ENCODE peak calls at places on chromosome X, in eight cellular contexts. B is GM10248, Q is Kasumi-1, F is fibroblast of the conjunctiva, X is epithelial cell of esophagus, E is PC-3, S is germinal center, Z is T-helper 2 cell. J is an unnamed sample.

GRCh38 chrX:131081772-131082755 is 23.9 kb downstream of the ARHGAP36 start:
- DNase-seq in Z (no peak), B (peak), E (no peak), Q (no peak), F (no peak), S (no peak), X (no peak), J (no peak)

GRCh38 chrX:5648941-5649568 is 579.6 kb downstream of the NLGN4X start:
- DNase-seq in B (no peak), Q (no peak), S (no peak), E (no peak), F (no peak), X (no peak), Z (no peak), J (no peak)

GRCh38 chrX:31658360-31658759 is 586.5 kb upstream of the FTHL17 start:
- DNase-seq in S (no peak), E (peak), F (peak), X (peak), Z (no peak), B (peak), Q (peak), J (no peak)

GRCh38 chrX:10160221-10160620 is 3.4 kb downstream of the CLCN4 start:
- DNase-seq in Z (no peak), E (no peak), B (no peak), F (no peak), X (no peak), S (no peak), Q (no peak), J (no peak)

GRCh38 chrX:12080265-12080664 is 58.0 kb upstream of the FRMPD4 start:
- DNase-seq in S (peak), Z (no peak), Q (peak), E (peak), X (peak), F (peak), B (peak), J (no peak)

GRCh38 chrX:54044877-54045328 is 630 bp upstream of the PHF8 start:
- DNase-seq in B (no peak), X (no peak), Q (no peak), S (no peak), E (peak), F (no peak), Z (no peak), J (no peak)

GRCh38 chrX:24468245-24468644 is 3.2 kb downstream of the PDK3 start:
- DNase-seq in X (no peak), Q (no peak), B (no peak), E (no peak), F (no peak), Z (no peak), S (no peak), J (no peak)

GRCh38 chrX:53050841-53051240 is 2.3 kb downstream of the GPR173 start:
- DNase-seq in X (no peak), B (no peak), E (no peak), F (no peak), Q (no peak), Z (no peak), S (no peak), J (no peak)

GRCh38 chrX:68372665-68373064 is 60.6 kb downstream of the OPHN1 start:
- DNase-seq in S (no peak), Q (no peak), B (no peak), E (no peak), F (no peak), X (no peak), Z (no peak), J (no peak)

GRCh38 chrX:2693526-2694002 is 2.5 kb downstream of the CD99 start:
- DNase-seq in X (no peak), F (no peak), E (no peak), Q (no peak), S (no peak), Z (no peak), B (no peak), J (no peak)

GRCh38 chrX:113545040-113545439 is 704.4 kb upstream of the AMOT start:
- DNase-seq in F (no peak), X (no peak), B (no peak), E (no peak), Q (no peak), S (no peak), Z (no peak), J (no peak)

GRCh38 chrX:43860646-43861370 is 21.4 kb downstream of the MAOB start:
- DNase-seq in Z (no peak), E (peak), F (no peak), S (no peak), B (no peak), X (peak), Q (no peak), J (no peak)

GRCh38 chrX:65741823-65742222 is 74.4 kb downstream of the MSN start:
- DNase-seq in S (no peak), Q (no peak), X (no peak), Z (no peak), B (no peak), E (no peak), F (no peak), J (no peak)

GRCh38 chrX:27598312-27598711 is 8.2 kb downstream of the DCAF8L2 start:
- DNase-seq in S (no peak), Z (no peak), X (no peak), E (no peak), F (no peak), B (no peak), Q (no peak), J (no peak)

GRCh38 chrX:41922125-41922521 is 1.2 kb downstream of the CASK start:
- DNase-seq in X (peak), Z (peak), F (no peak), B (peak), S (no peak), E (peak), Q (no peak), J (no peak)

GRCh38 chrX:54495814-54496516 is at the start of gene FGD1:
- DNase-seq in X (peak), S (peak), F (peak), Z (no peak), E (peak), B (peak), Q (no peak), J (peak)

GRCh38 chrX:96971812-96972211 is 88.1 kb downstream of the RPA4 start:
- DNase-seq in E (no peak), S (no peak), Q (no peak), Z (no peak), X (no peak), B (no peak), F (no peak), J (no peak)

GRCh38 chrX:31036895-31037294 is 34.9 kb downstream of the FTHL17 start:
- DNase-seq in X (peak), Q (peak), E (peak), S (peak), F (peak), B (peak), Z (no peak), J (peak)

GRCh38 chrX:45757272-45757671 is 556.6 kb upstream of the DIPK2B start:
- DNase-seq in B (no peak), Z (no peak), E (no peak), F (no peak), X (peak), S (no peak), Q (no peak), J (no peak)

GRCh38 chrX:67612231-67612630 is 68.4 kb downstream of the AR start:
- DNase-seq in Z (no peak), B (no peak), S (no peak), X (peak), E (no peak), F (no peak), Q (no peak), J (no peak)

GRCh38 chrX:128973033-128973432 is 550.3 kb downstream of the SMARCA1 start:
- DNase-seq in Q (no peak), Z (no peak), X (no peak), B (no peak), S (no peak), E (no peak), F (no peak), J (no peak)

GRCh38 chrX:65751511-65751910 is 84.1 kb downstream of the MSN start:
- DNase-seq in Z (no peak), F (no peak), X (no peak), E (no peak), B (no peak), S (no peak), Q (no peak), J (no peak)

GRCh38 chrX:120536056-120536455 is 24.7 kb downstream of the CUL4B start:
- DNase-seq in Q (peak), S (peak), Z (no peak), B (no peak), F (no peak), X (no peak), E (no peak), J (no peak)

GRCh38 chrX:131762802-131763234 is 218.9 kb downstream of the OR13H1 start:
- DNase-seq in Z (peak), X (no peak), S (no peak), Q (no peak), B (peak), F (peak), E (peak), J (peak)

GRCh38 chrX:139936259-139936658 is 3.4 kb upstream of the ATP11C start:
- DNase-seq in Z (no peak), F (no peak), B (no peak), X (no peak), S (peak), Q (peak), E (peak), J (no peak)

GRCh38 chrX:5086388-5086787 is 1142.3 kb downstream of the NLGN4X start:
- DNase-seq in E (peak), S (no peak), B (no peak), F (no peak), X (no peak), Z (no peak), Q (no peak), J (no peak)

GRCh38 chrX:97846228-97846627 is 962.5 kb downstream of the RPA4 start:
- DNase-seq in Z (no peak), S (no peak), X (no peak), B (peak), F (no peak), Q (no peak), E (no peak), J (no peak)

GRCh38 chrX:7169627-7170026 is 21.7 kb upstream of the PUDP start:
- DNase-seq in B (no peak), X (peak), Q (no peak), S (no peak), Z (no peak), E (no peak), F (no peak), J (no peak)

GRCh38 chrX:47178337-47178736 is 15.3 kb upstream of the UBA1 start:
- DNase-seq in Q (no peak), Z (no peak), E (no peak), F (no peak), S (no peak), B (no peak), X (no peak), J (no peak)

GRCh38 chrX:22037225-22037624 is 5.1 kb downstream of the PHEX start:
- DNase-seq in Q (no peak), E (no peak), Z (no peak), B (no peak), X (no peak), F (no peak), S (no peak), J (no peak)

GRCh38 chrX:107825698-107826285 is at the start of gene MID2:
- DNase-seq in E (peak), Q (peak), Z (peak), B (peak), S (peak), X (peak), F (no peak), J (peak)

GRCh38 chrX:82556588-82556987 is 951.5 kb upstream of the POU3F4 start:
- DNase-seq in S (no peak), F (no peak), Q (no peak), Z (no peak), X (no peak), E (peak), B (no peak), J (no peak)

J was measured in lung.